ENCODE peak calls at places on chromosomes 7 and 10, in seven cellular contexts. J is HCT116; L is HL-60; N is tibial nerve; Q is HFF-Myc; X is fibroblast of mammary gland; H is CD8-positive, alpha-beta T cell. U is an unnamed sample.

GRCh38 chr10:224571-224970 is 89.3 kb downstream of the ZMYND11 start:
- DNase-seq in X (no peak), Q (no peak), N (no peak), J (no peak), L (no peak), H (no peak), U (no peak)

GRCh38 chr7:134908289-134908688 is 78.0 kb upstream of the AGBL3 start:
- DNase-seq in X (peak; percentile 91), L (no peak), H (no peak), Q (no peak), N (no peak), J (no peak), U (no peak)

GRCh38 chr7:2175514-2175913 is 57.2 kb downstream of the MAD1L1 start:
- DNase-seq in J (no peak), N (peak; percentile 29), Q (peak; percentile 100), L (no peak), X (peak; percentile 99), H (no peak), U (peak; percentile 63)

GRCh38 chr7:76300210-76300731 is 2.2 kb upstream of the HSPB1 start:
- DNase-seq in L (no peak), H (no peak), Q (no peak), J (peak; percentile 90), N (peak; percentile 30), X (peak; percentile 89), U (no peak)

GRCh38 chr7:150948791-150949251 is 29.3 kb downstream of the KCNH2 start:
- DNase-seq in X (no peak), J (no peak), Q (no peak), H (no peak), L (no peak), N (no peak), U (no peak)

GRCh38 chr7:32037650-32038198 is 32.5 kb downstream of the PDE1C start:
- DNase-seq in X (no peak), J (no peak), L (no peak), Q (no peak), N (no peak), H (no peak), U (no peak)

GRCh38 chr10:126393076-126393475 is 4.8 kb upstream of the ADAM12 start:
- DNase-seq in J (no peak), Q (no peak), X (no peak), H (no peak), L (no peak), N (no peak), U (no peak)

GRCh38 chr7:151454932-151455530 is 15.1 kb upstream of the CRYGN start:
- DNase-seq in N (no peak), L (no peak), Q (no peak), H (no peak), J (no peak), X (no peak), U (peak; percentile 53)

GRCh38 chr10:48890904-48891839 is 48.5 kb downstream of the LRRC18 start:
- DNase-seq in H (no peak), J (no peak), X (peak; percentile 13), L (no peak), N (no peak), Q (no peak), U (no peak)

GRCh38 chr7:90892213-90892612 is 296.1 kb downstream of the CDK14 start:
- DNase-seq in H (no peak), L (no peak), N (no peak), Q (no peak), X (peak; percentile 39), J (no peak), U (no peak)

DNA sequence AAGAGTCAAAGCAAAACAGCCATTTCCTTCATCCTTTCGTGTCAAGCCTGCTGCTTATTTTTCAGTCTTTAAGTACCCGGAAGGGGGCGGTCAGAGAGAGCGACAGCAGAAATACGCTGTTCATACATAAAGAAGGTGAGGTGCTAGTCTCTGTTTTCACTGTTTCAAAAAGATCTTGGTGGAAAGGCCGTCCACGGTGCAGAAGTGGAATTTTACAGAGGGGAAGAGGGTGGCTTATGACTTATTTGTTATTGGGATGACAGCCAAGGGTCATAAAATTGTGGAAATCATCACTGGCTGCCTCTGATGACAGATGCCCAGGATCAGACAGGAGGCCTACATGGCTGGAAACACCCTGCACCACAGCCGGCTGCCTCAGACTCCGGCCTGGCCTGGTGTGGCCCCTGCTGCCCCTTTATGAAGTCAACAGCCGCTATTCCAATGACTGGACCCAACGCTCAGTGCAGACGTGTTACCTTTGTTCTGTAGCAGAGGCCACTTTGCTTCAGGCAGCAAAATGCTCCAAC is 57.0 kb downstream of the HIPK2 start:
- DNase-seq in L (no peak), H (no peak), N (no peak), J (no peak), Q (no peak), X (peak; percentile 84), U (no peak)
- H3K4me3 ChIP-seq in L (no peak overlapping the region), H (no peak overlapping the region), N (no peak overlapping the region), J (no peak overlapping the region), Q (no peak overlapping the region), X (no peak overlapping the region), U (no peak overlapping the region)

GRCh38 chr10:4824791-4825310 is 1.2 kb upstream of the AKR1E2 start:
- DNase-seq in J (no peak), X (no peak), H (no peak), N (no peak), Q (no peak), L (no peak), U (no peak)

GRCh38 chr10:4828005-4828404 is 2.0 kb downstream of the AKR1E2 start:
- DNase-seq in J (no peak), L (no peak), Q (no peak), N (no peak), X (no peak), H (no peak), U (no peak)

GRCh38 chr10:4825456-4825867 is 545 bp upstream of the AKR1E2 start:
- DNase-seq in N (no peak), X (no peak), J (no peak), Q (no peak), L (no peak), H (no peak), U (no peak)

GRCh38 chr10:4826788-4827324 is 849 bp downstream of the AKR1E2 start:
- DNase-seq in Q (no peak), L (no peak), X (no peak), N (no peak), J (no peak), H (no peak), U (no peak)

GRCh38 chr10:4825868-4826787 is at the start of gene AKR1E2:
- DNase-seq in Q (no peak), L (peak; percentile 8), X (peak; percentile 95), H (peak; percentile 77), N (peak; percentile 77), J (peak; percentile 83), U (peak; percentile 93)
- H3K4me3 ChIP-seq in Q (peak within 1 kb of the TSS; percentile 42), L (peak within 1 kb of the TSS; percentile 21), X (peak within 1 kb of the TSS; percentile 55), H (peak within 1 kb of the TSS; percentile 28), N (peak within 1 kb of the TSS; percentile 64), J (peak within 1 kb of the TSS; percentile 56), U (peak within 1 kb of the TSS; percentile 68)

DNA sequence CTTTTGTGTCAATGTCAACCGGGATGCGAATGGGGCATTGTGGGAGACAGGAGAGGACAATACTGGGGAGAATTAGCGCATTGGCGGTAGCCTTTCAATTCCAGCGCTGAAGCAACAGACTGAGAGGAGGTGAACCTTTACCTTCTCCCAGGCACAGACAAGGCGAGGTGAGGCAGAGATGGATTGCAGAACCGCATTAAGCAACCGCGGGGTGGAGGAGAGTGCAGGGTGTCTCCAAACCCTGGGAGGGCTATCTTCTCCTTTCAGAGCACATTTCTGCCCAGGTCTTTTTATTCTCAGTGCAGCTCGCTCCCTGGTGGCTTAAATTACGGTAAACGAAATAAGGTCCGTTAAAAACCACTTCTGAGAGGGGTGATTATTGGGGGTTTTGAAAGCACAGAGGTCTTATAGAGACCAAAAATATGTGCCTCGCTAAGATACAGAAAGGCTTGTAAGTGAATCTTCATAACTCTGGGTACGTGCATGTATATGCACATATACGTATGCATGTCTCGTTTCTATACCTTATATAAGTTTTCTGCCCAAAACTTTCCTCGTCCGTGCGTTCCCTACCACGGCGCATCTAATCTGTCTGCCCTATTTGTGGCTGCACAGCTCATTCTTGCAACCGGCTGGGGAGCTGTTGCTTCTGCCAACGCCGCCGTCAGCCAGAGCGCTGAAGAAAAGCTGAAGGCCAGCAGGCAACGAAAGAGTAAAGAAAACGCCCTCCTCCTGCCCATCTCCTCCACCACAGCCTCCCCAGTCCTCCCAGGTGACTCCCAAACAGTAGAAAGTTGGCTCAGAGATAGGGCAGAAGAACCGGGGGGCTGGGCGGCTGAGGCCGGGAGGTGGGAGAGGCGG is 915 bp upstream of the ZNF804B start:
- DNase-seq in N (no peak), H (no peak), X (peak; percentile 6), Q (no peak), J (no peak), L (no peak), U (no peak)
- H3K4me3 ChIP-seq in N (peak overlapping the region; percentile 52), H (no peak overlapping the region), X (no peak overlapping the region), Q (no peak overlapping the region), J (no peak overlapping the region), L (no peak overlapping the region), U (peak overlapping the region; percentile 54)

GRCh38 chr10:6578221-6579192 is 1.6 kb downstream of the PRKCQ start:
- DNase-seq in Q (no peak), H (peak; percentile 56), X (no peak), J (no peak), L (no peak), N (no peak), U (no peak)
- H3K4me3 ChIP-seq in Q (no peak overlapping the region), H (peak overlapping the region; percentile 84), X (no peak overlapping the region), J (no peak overlapping the region), L (no peak overlapping the region), N (no peak overlapping the region), U (no peak overlapping the region)

DNA sequence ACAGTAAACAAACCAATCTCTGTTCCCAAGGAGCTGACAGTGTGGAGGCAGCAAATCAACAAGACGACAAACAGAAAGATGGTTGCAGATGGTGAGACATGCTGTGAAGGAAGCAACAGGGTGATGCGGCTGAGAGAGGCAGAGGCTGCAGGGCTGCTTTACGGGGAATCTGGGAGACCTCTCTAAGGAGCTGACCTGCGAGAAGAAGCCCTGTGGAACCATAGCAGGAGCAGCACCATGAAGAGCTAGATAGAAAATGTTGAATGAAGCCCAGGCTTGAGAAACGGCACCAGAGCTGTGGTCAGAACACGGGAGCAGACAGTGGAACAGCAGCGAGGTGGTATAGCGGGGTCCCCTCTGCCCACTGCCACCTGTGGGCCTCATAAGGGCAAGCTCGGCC is 17.4 kb downstream of the RBP3 start:
- DNase-seq in J (no peak), N (no peak), H (no peak), Q (no peak), L (no peak), X (no peak), U (no peak)
- H3K4me3 ChIP-seq in J (no peak overlapping the region), N (no peak overlapping the region), H (no peak overlapping the region), Q (no peak overlapping the region), L (no peak overlapping the region), X (no peak overlapping the region), U (no peak overlapping the region)

DNA sequence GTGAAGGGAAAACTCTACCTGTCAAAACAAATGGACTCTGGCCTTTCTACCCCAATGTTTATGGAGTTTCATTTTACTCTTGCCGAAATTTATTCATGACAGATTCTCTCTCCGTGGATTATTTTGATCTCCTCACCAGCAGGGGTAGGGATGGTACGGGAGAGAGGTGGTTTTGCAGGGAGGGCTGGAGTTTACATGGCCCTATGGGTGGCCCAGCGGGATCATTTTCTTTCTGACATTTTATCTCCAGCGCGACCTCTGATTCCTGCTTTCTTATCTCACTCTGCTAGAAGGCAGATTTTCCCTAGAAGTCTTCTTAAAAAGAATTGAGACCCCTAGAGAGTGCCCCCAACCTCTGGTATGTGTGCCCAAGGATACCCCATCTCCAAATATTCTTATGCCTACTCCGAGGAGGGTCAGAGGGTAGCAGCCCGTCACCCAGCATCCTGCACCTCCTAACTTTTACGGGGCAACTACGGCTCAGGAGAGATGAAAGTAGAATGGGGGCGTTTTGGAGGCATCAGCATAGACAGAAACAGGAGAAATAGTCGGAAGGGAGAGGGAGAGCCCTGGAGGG is 10.1 kb upstream of the GATA3 start:
- DNase-seq in N (no peak), X (no peak), Q (no peak), J (no peak), L (no peak), H (no peak), U (no peak)
- H3K4me3 ChIP-seq in N (no peak overlapping the region), X (no peak overlapping the region), Q (no peak overlapping the region), J (no peak overlapping the region), L (no peak overlapping the region), H (no peak overlapping the region), U (no peak overlapping the region)